ENCODE peak calls at places on chromosomes 11 and 22, in four cellular contexts. M is neuronal stem cell; C is naive thymus-derived CD4-positive, alpha-beta T cell; B is brain microvascular endothelial cell. V is an unnamed sample.

GRCh38 chr11:15563054-15563453 is 448.3 kb downstream of the INSC start:
- DNase-seq in M (no peak), C (no peak), B (no peak), V (no peak)

GRCh38 chr11:10938231-10938630 is 80.4 kb upstream of the ZBED5 start:
- DNase-seq in M (no peak), C (no peak), B (no peak), V (no peak)

GRCh38 chr11:38019072-38019775 is 1421.2 kb upstream of the RAG2 start:
- DNase-seq in M (no peak), C (no peak), B (no peak), V (no peak)

GRCh38 chr11:61602775-61603569 is 22.1 kb upstream of the SYT7 start:
- DNase-seq in M (no peak), C (no peak), B (peak; percentile 66), V (peak; percentile 80)

GRCh38 chr22:32204856-32205722 is at the start of gene RFPL2:
- DNase-seq in M (peak; percentile 69), C (no peak), B (peak; percentile 15), V (peak; percentile 68)

GRCh38 chr22:42299586-42300285 is 29.3 kb upstream of the TCF20 start:
- DNase-seq in M (no peak), C (no peak), B (no peak), V (no peak)

GRCh38 chr11:77069969-77070582 is 3.3 kb downstream of the CAPN5 start:
- DNase-seq in M (no peak), C (no peak), B (no peak), V (no peak)

GRCh38 chr11:30392221-30392784 is 69.4 kb downstream of the ARL14EP start:
- DNase-seq in M (no peak), C (no peak), B (no peak), V (no peak)

GRCh38 chr11:126830216-126830615 is 170.4 kb downstream of the KIRREL3 start:
- DNase-seq in M (no peak), C (no peak), B (no peak), V (no peak)

DNA sequence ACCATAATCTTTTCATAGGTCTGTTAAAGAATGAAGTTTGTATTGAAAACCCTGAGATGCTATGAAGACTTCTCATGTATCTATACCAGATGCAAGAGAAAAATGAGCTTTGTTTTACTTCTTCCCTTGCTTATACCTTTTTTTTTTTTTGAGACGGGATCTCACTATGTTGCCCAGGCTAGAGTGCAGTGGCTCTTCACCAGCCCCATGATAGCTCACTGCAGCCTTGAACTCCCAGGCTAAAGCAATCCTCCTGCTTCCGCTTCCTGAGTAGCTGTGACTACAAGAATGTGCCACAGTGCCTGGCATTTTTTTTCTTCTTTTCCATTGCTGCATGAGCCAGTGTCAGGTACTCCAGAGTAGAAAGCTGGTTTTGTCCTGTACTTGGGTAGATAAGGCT is 10.8 kb downstream of the CEP295 start:
- DNase-seq in M (no peak), C (no peak), B (no peak), V (no peak)
- H3K36me3 ChIP-seq in M (peaks cover 98% of the 10 kb centered on the region), C (no peaks in the 10 kb centered on the region), B (peaks cover 24% of the 10 kb centered on the region), V (no peaks in the 10 kb centered on the region)

GRCh38 chr22:46379301-46379930 is 43.9 kb downstream of the TRMU start:
- DNase-seq in M (no peak), C (no peak), B (no peak), V (peak; percentile 63)

GRCh38 chr22:46376908-46377565 is 41.5 kb downstream of the TRMU start:
- DNase-seq in M (no peak), C (no peak), B (no peak), V (peak; percentile 14)

GRCh38 chr22:46376096-46376495 is 40.6 kb downstream of the TRMU start:
- DNase-seq in M (no peak), C (no peak), B (no peak), V (no peak)

GRCh38 chr22:46378499-46379300 is 43.2 kb downstream of the TRMU start:
- DNase-seq in M (no peak), C (no peak), B (no peak), V (peak; percentile 21)

DNA sequence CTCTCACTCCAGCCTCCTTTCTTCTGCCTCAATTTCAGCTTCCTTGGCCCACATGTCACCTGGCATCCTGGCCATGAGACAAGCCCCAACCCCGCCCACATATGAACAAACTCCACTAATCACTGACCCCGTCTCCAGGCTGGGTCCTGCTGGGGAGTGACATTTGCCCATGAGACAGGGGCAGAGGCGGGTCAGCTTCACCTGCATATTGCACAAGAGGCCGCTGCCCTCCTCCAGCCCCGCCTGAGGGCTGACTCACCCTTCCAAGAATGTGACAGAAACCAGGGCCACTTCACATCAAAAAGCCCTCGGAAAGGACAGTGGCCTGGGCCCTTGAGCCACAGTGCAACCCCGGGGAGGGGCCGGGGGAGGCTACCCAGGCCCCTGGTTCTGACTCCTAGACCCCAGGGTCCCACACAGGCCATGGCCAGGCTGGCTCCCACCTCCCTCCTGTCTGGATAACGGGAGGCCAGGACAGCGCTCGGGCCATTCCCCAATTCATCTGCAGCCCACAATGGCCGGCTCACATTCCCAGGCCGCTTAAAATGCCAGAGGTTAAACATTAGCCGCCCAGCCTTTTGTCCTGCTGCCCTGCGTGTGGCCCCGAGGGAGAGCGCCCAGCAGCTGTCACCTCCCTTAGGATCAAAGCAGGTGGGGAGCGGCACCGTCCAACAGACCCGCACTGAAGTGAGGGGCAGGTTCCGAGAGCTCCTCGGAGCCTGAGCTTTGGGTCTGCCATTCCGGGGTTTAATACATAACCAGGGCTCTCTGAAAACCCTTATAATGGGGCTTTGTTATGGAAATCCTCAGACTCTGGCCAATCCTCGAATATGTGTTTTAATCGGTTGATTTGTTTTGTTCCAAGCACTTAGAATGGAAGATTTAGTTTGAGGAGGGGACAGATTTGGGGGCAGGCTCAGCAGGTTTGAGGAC is 42.3 kb downstream of the TRMU start:
- DNase-seq in M (peak; percentile 88), C (no peak), B (no peak), V (peak; percentile 73)
- H3K4me3 ChIP-seq in M (peak overlapping the region; percentile 2), C (no peak overlapping the region), B (no peak overlapping the region), V (no peak overlapping the region)

GRCh38 chr11:62789576-62789975 is 2.2 kb downstream of the TMEM223 start:
- DNase-seq in M (no peak), C (no peak), B (no peak), V (no peak)

GRCh38 chr11:62788991-62789390 is 1.8 kb downstream of the TMEM179B start:
- DNase-seq in M (no peak), C (no peak), B (no peak), V (no peak)

GRCh38 chr11:62794201-62794775 is 2.5 kb upstream of the TMEM223 start:
- DNase-seq in M (no peak), C (no peak), B (no peak), V (no peak)

GRCh38 chr11:62791501-62792192 is at the start of gene TMEM223:
- DNase-seq in M (peak; percentile 66), C (peak; percentile 81), B (peak; percentile 68), V (peak; percentile 93)

GRCh38 chr11:62792193-62792575 is 378 bp upstream of the TMEM223 start:
- DNase-seq in M (no peak), C (no peak), B (no peak), V (peak; percentile 57)
- H3K36me3 ChIP-seq in M (peaks cover 89% of the 10 kb centered on the region), C (peaks cover 22% of the 10 kb centered on the region), B (peaks cover 67% of the 10 kb centered on the region), V (peaks cover 3% of the 10 kb centered on the region)

DNA sequence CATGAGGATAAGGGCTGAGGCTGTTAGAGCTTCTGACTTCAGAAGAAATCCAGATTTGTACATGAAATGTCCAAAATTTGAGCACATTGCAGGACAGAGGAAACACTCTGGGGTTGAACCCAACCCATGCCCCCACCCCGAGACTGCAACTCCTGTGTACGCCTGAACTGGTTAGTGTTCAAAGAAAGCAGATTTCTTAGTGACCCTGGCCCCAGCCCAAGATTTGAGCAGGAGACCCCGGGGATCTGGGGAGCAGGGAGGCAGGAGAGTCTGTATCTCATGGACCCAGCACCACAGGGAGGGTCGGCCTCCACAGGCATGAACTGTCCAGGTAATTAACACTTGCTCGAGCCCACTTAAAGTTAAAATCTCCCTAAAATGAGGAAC is 69.3 kb upstream of the WNT7B start:
- DNase-seq in M (no peak), C (no peak), B (no peak), V (no peak)
- H3K4me3 ChIP-seq in M (no peak overlapping the region), C (no peak overlapping the region), B (no peak overlapping the region), V (no peak overlapping the region)

GRCh38 chr11:46628961-46629360 is 11.6 kb downstream of the ATG13 start:
- DNase-seq in M (no peak), C (no peak), B (no peak), V (no peak)
- H3K36me3 ChIP-seq in M (peaks cover 71% of the 10 kb centered on the region), C (peaks cover 8% of the 10 kb centered on the region), B (peaks cover 28% of the 10 kb centered on the region), V (no peaks in the 10 kb centered on the region)

DNA sequence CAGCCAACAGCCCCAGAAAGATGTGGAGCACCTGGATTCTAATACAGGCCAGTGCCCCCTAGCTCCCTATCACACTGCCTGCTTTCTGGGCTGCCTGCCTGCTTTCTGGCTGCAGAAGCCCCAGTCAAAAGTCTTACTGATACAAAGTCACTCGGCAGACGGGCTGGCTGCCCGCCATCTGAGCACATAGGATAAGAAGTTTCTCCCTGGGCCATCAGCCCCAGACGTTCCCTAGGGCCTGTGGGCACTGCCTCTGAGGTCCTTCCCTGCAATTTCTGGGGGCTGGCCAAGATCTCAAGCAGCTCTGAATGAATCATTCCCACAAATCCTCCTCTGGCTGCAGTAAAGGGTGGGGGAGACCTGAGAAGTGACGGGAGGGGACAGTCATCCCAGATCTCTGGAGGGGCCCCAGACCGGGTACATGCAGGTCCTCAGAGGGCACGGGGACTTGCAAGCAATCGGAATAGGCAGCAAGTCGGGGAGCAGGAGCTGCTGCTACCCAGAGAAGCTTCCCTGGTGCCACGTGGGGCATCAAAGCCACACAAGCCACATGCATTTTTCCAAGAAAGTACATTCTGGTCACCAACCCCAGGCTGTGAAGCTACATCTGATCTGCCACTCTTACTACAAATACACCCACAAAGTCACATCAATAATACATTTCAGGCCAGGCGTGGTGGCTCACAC is 4.7 kb downstream of the TPST2 start:
- DNase-seq in M (no peak), C (no peak), B (peak; percentile 74), V (peak; percentile 17)
- H3K4me3 ChIP-seq in M (no peak overlapping the region), C (no peak overlapping the region), B (no peak overlapping the region), V (no peak overlapping the region)